ENCODE peak calls at places on chromosome X, in seven cellular contexts. J is bronchial epithelial cell; Z is activated T-helper 9 cell treated with anti-CD3 and anti-CD28 coated beads, Interleukin-2, amount 50 U/mL, for 16 hours; C is MG63; A is hypothalamus; E is activated CD8-positive, alpha-beta memory T cell treated with anti-CD3 and anti-CD28 coated beads for 1 hour; V is WTC11. I is an unnamed sample.

GRCh38 chrX:150060406-150060805 is 122.1 kb upstream of the EOLA2 start:
- DNase-seq in E (no peak), V (no peak), J (no peak), A (no peak), Z (no peak), C (no peak), I (no peak)

GRCh38 chrX:119643696-119644095 is 37.5 kb upstream of the NKRF start:
- DNase-seq in V (no peak), E (no peak), Z (no peak), J (no peak), C (no peak), A (no peak), I (no peak)

GRCh38 chrX:38166478-38167083 is 54.1 kb downstream of the SRPX start:
- DNase-seq in V (no peak), E (no peak), A (no peak), C (no peak), Z (no peak), J (peak), I (peak)

GRCh38 chrX:88378406-88378805 is 368.6 kb upstream of the CPXCR1 start:
- DNase-seq in E (no peak), Z (no peak), C (no peak), A (no peak), J (no peak), V (no peak), I (no peak)

GRCh38 chrX:86370927-86371326 is 222.7 kb downstream of the DACH2 start:
- DNase-seq in C (no peak), A (no peak), E (no peak), Z (no peak), V (no peak), J (no peak), I (no peak)

GRCh38 chrX:102651968-102652744 is 873 bp downstream of the GPRASP1 start:
- DNase-seq in E (peak), V (peak), Z (peak), C (no peak), J (peak), A (peak), I (peak)

GRCh38 chrX:56025872-56026571 is 206.1 kb upstream of the KLF8 start:
- DNase-seq in E (no peak), A (no peak), J (peak), C (no peak), Z (no peak), V (no peak), I (no peak)

GRCh38 chrX:2423293-2423692 is 77.5 kb downstream of the DHRSX start:
- DNase-seq in E (no peak), A (no peak), V (no peak), J (peak), C (peak), Z (no peak), I (peak)

GRCh38 chrX:103630171-103630511 is 1.4 kb downstream of the TCEAL1 start:
- DNase-seq in J (no peak), A (no peak), C (no peak), Z (no peak), V (no peak), E (no peak), I (no peak)

GRCh38 chrX:99602107-99602506 is 808.0 kb downstream of the PCDH19 start:
- DNase-seq in E (no peak), J (no peak), A (no peak), Z (no peak), C (no peak), V (no peak), I (no peak)

GRCh38 chrX:20263474-20263873 is 3.2 kb downstream of the RPS6KA3 start:
- DNase-seq in V (no peak), A (no peak), J (peak), E (no peak), C (no peak), Z (no peak), I (peak)

I was measured in epithelial cell of esophagus.